ENCODE peak calls at places on chromosomes 3 and 15, in six cellular contexts. One of them, this sample, is unnamed. For H3K4me1, the result is how much of the 10 kb centered on the place peaks cover.

GRCh38 chr3:157859541-157859940 is 246.7 kb downstream of the SHOX2 start:
- DNase-seq in colonic mucosa: no peak
- DNase-seq in effector memory CD4-positive, alpha-beta T cell: no peak
- DNase-seq in pancreas: no peak
- DNase-seq in CD4-positive, alpha-beta memory T cell: no peak
- DNase-seq in CD8-positive, alpha-beta memory T cell: no peak
- DNase-seq in this sample: no peak

GRCh38 chr15:100560323-100560722 is 31.6 kb upstream of the CERS3 start:
- DNase-seq in colonic mucosa: no peak
- DNase-seq in effector memory CD4-positive, alpha-beta T cell: no peak
- DNase-seq in pancreas: no peak
- DNase-seq in CD8-positive, alpha-beta memory T cell: no peak
- DNase-seq in CD4-positive, alpha-beta memory T cell: no peak
- DNase-seq in this sample: no peak

GRCh38 chr3:102447272-102447671 is 12.5 kb downstream of the ZPLD1 start:
- DNase-seq in colonic mucosa: no peak
- DNase-seq in CD8-positive, alpha-beta memory T cell: no peak
- DNase-seq in pancreas: no peak
- DNase-seq in CD4-positive, alpha-beta memory T cell: no peak
- DNase-seq in effector memory CD4-positive, alpha-beta T cell: no peak
- DNase-seq in this sample: no peak

GRCh38 chr15:85607842-85608241 is 186.9 kb downstream of the KLHL25 start:
- DNase-seq in effector memory CD4-positive, alpha-beta T cell: no peak
- DNase-seq in CD4-positive, alpha-beta memory T cell: no peak
- DNase-seq in colonic mucosa: no peak
- DNase-seq in pancreas: no peak
- DNase-seq in CD8-positive, alpha-beta memory T cell: no peak
- DNase-seq in this sample: no peak

GRCh38 chr3:22971497-22971896 is 231.6 kb upstream of the UBE2E2 start:
- DNase-seq in effector memory CD4-positive, alpha-beta T cell: no peak
- DNase-seq in colonic mucosa: no peak
- DNase-seq in CD4-positive, alpha-beta memory T cell: no peak
- DNase-seq in CD8-positive, alpha-beta memory T cell: no peak
- DNase-seq in pancreas: no peak
- DNase-seq in this sample: no peak

GRCh38 chr15:99387769-99388168 is 136.5 kb downstream of the LRRC28 start:
- DNase-seq in effector memory CD4-positive, alpha-beta T cell: no peak
- DNase-seq in pancreas: no peak
- DNase-seq in colonic mucosa: no peak
- DNase-seq in CD8-positive, alpha-beta memory T cell: no peak
- DNase-seq in CD4-positive, alpha-beta memory T cell: no peak
- DNase-seq in this sample: no peak

GRCh38 chr3:111739241-111739952 is 119.7 kb upstream of the PHLDB2 start:
- DNase-seq in CD4-positive, alpha-beta memory T cell: no peak
- DNase-seq in pancreas: peak
- DNase-seq in effector memory CD4-positive, alpha-beta T cell: no peak
- DNase-seq in CD8-positive, alpha-beta memory T cell: no peak
- DNase-seq in colonic mucosa: no peak
- DNase-seq in this sample: peak

GRCh38 chr3:140292154-140292553 is 357.2 kb downstream of the CLSTN2 start:
- DNase-seq in effector memory CD4-positive, alpha-beta T cell: no peak
- DNase-seq in colonic mucosa: no peak
- DNase-seq in CD4-positive, alpha-beta memory T cell: no peak
- DNase-seq in CD8-positive, alpha-beta memory T cell: no peak
- DNase-seq in pancreas: no peak
- DNase-seq in this sample: no peak

GRCh38 chr3:114666613-114667012 is 372.8 kb downstream of the TIGIT start:
- DNase-seq in effector memory CD4-positive, alpha-beta T cell: no peak
- DNase-seq in CD4-positive, alpha-beta memory T cell: no peak
- DNase-seq in pancreas: no peak
- DNase-seq in colonic mucosa: no peak
- DNase-seq in CD8-positive, alpha-beta memory T cell: no peak
- DNase-seq in this sample: no peak

GRCh38 chr3:174614046-174614445 is 245.1 kb upstream of the NAALADL2 start:
- DNase-seq in colonic mucosa: no peak
- DNase-seq in effector memory CD4-positive, alpha-beta T cell: no peak
- DNase-seq in CD8-positive, alpha-beta memory T cell: no peak
- DNase-seq in CD4-positive, alpha-beta memory T cell: no peak
- DNase-seq in pancreas: no peak
- DNase-seq in this sample: no peak

GRCh38 chr15:51888593-51889195 is 59.2 kb downstream of the TMOD3 start:
- DNase-seq in CD8-positive, alpha-beta memory T cell: no peak
- DNase-seq in pancreas: no peak
- DNase-seq in colonic mucosa: no peak
- DNase-seq in effector memory CD4-positive, alpha-beta T cell: no peak
- DNase-seq in CD4-positive, alpha-beta memory T cell: peak
- DNase-seq in this sample: no peak

GRCh38 chr3:49266410-49267170 is 10.4 kb downstream of the C3orf62 start:
- DNase-seq in pancreas: no peak
- DNase-seq in CD8-positive, alpha-beta memory T cell: no peak
- DNase-seq in effector memory CD4-positive, alpha-beta T cell: no peak
- DNase-seq in CD4-positive, alpha-beta memory T cell: no peak
- DNase-seq in colonic mucosa: no peak
- DNase-seq in this sample: no peak

GRCh38 chr3:10964537-10965167 is 27.9 kb upstream of the SLC6A1 start:
- DNase-seq in CD8-positive, alpha-beta memory T cell: no peak
- DNase-seq in effector memory CD4-positive, alpha-beta T cell: no peak
- DNase-seq in CD4-positive, alpha-beta memory T cell: no peak
- DNase-seq in colonic mucosa: no peak
- DNase-seq in pancreas: no peak
- DNase-seq in this sample: no peak

GRCh38 chr3:161939919-161940693 is 443.5 kb downstream of the OTOL1 start:
- DNase-seq in colonic mucosa: no peak
- DNase-seq in CD8-positive, alpha-beta memory T cell: no peak
- DNase-seq in CD4-positive, alpha-beta memory T cell: no peak
- DNase-seq in pancreas: no peak
- DNase-seq in effector memory CD4-positive, alpha-beta T cell: no peak
- DNase-seq in this sample: no peak

GRCh38 chr3:72077473-72078259 is 292.7 kb upstream of the PROK2 start:
- DNase-seq in effector memory CD4-positive, alpha-beta T cell: no peak
- DNase-seq in CD8-positive, alpha-beta memory T cell: no peak
- DNase-seq in CD4-positive, alpha-beta memory T cell: no peak
- DNase-seq in pancreas: no peak
- DNase-seq in colonic mucosa: no peak
- DNase-seq in this sample: no peak

GRCh38 chr3:72078661-72079368 is 293.9 kb upstream of the PROK2 start:
- DNase-seq in effector memory CD4-positive, alpha-beta T cell: no peak
- DNase-seq in pancreas: no peak
- DNase-seq in CD4-positive, alpha-beta memory T cell: no peak
- DNase-seq in CD8-positive, alpha-beta memory T cell: no peak
- DNase-seq in colonic mucosa: no peak
- DNase-seq in this sample: no peak

GRCh38 chr3:72080101-72080500 is 295.2 kb upstream of the PROK2 start:
- DNase-seq in pancreas: no peak
- DNase-seq in effector memory CD4-positive, alpha-beta T cell: no peak
- DNase-seq in CD4-positive, alpha-beta memory T cell: no peak
- DNase-seq in CD8-positive, alpha-beta memory T cell: no peak
- DNase-seq in colonic mucosa: no peak
- DNase-seq in this sample: no peak

GRCh38 chr3:72080800-72081199 is 295.9 kb upstream of the PROK2 start:
- DNase-seq in effector memory CD4-positive, alpha-beta T cell: no peak
- DNase-seq in CD8-positive, alpha-beta memory T cell: no peak
- DNase-seq in CD4-positive, alpha-beta memory T cell: no peak
- DNase-seq in pancreas: no peak
- DNase-seq in colonic mucosa: no peak
- DNase-seq in this sample: no peak

DNA sequence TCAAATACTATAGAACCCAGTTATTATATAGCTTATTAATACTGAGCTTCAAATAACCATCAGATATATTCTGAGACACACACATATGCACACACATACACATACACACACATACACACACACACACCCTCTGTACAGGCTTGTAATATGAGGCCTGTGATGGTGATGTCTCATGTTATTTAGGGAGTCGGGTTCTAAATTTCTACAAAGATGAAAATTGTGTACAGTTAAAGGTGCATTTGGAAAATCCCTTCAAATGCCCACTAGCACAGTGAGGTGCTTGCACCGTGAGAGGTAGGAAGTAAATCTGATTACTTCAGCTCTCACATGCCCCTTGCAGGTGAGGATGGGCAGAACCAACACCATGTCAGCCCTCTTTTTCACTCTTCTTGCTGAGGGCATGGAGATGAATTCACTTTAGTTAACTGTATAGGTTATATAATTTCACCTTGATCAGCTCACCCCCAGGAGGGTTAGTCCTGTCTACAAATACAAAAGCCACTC is 294.5 kb upstream of the PROK2 start:
- DNase-seq in CD8-positive, alpha-beta memory T cell: no peak
- DNase-seq in CD4-positive, alpha-beta memory T cell: no peak
- DNase-seq in pancreas: no peak
- DNase-seq in effector memory CD4-positive, alpha-beta T cell: no peak
- DNase-seq in colonic mucosa: no peak
- DNase-seq in this sample: no peak
- H3K4me1 ChIP-seq in CD8-positive, alpha-beta memory T cell: under half
- H3K4me1 ChIP-seq in CD4-positive, alpha-beta memory T cell: under half
- H3K4me1 ChIP-seq in pancreas: under half
- H3K4me1 ChIP-seq in effector memory CD4-positive, alpha-beta T cell: under half
- H3K4me1 ChIP-seq in colonic mucosa: under half
- H3K4me1 ChIP-seq in this sample: under half

DNA sequence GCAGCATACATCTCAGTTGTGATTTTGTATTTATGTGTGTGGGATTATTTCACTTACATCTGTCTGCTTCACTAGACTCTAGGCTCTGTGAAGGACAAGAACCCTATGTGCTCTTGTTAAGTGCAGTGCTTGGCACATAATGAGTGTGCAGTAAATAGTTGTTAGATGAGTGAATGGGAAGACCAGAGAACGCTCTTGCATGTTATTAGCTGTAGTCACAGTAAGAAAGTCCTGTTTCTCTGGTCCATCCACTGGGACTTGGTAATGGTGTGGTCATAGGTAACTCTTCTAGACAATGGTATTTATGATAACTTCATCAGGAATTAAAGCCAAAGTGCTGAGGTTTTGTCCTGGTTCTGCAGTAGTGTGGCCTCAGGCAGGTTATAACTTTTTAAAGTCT is 1.4 kb upstream of the AQP9 start:
- DNase-seq in colonic mucosa: no peak
- DNase-seq in pancreas: no peak
- DNase-seq in CD8-positive, alpha-beta memory T cell: no peak
- DNase-seq in effector memory CD4-positive, alpha-beta T cell: no peak
- DNase-seq in CD4-positive, alpha-beta memory T cell: no peak
- DNase-seq in this sample: no peak
- H3K27ac ChIP-seq in colonic mucosa: no peak
- H3K27ac ChIP-seq in pancreas: no peak
- H3K27ac ChIP-seq in CD8-positive, alpha-beta memory T cell: no peak
- H3K27ac ChIP-seq in effector memory CD4-positive, alpha-beta T cell: no peak
- H3K27ac ChIP-seq in CD4-positive, alpha-beta memory T cell: no peak
- H3K27ac ChIP-seq in this sample: no peak

DNA sequence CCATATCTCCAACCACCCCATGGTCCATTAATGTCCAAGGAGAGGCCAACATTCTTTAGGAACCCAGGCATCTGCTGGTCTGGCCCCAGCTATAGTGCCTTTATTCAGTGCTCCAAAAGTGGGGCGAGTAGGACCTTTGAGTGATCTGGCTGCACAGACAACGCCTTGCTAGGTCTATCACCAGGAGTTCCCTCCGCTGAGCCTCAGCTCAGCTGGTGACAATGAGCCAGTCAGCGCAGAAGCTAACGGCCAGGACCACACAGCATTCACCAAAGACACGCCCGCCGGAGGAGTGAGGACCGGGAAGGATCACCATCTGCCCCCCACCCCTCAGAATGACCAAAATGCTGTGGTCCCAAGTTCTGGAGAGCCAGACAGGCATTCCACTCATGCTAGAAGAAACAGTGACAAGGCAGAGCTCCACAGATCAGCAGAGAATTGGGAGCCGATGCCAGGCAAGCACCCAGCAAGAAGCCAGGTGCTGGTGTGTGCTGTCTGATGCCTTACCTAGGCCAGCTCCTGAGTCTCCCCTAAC is 19.0 kb downstream of the TBC1D2B start:
- DNase-seq in colonic mucosa: no peak
- DNase-seq in CD4-positive, alpha-beta memory T cell: no peak
- DNase-seq in CD8-positive, alpha-beta memory T cell: peak
- DNase-seq in pancreas: no peak
- DNase-seq in effector memory CD4-positive, alpha-beta T cell: no peak
- DNase-seq in this sample: no peak
- H3K4me1 ChIP-seq in colonic mucosa: under half
- H3K4me1 ChIP-seq in CD4-positive, alpha-beta memory T cell: half or more
- H3K4me1 ChIP-seq in CD8-positive, alpha-beta memory T cell: half or more
- H3K4me1 ChIP-seq in pancreas: half or more
- H3K4me1 ChIP-seq in effector memory CD4-positive, alpha-beta T cell: half or more
- H3K4me1 ChIP-seq in this sample: under half

DNA sequence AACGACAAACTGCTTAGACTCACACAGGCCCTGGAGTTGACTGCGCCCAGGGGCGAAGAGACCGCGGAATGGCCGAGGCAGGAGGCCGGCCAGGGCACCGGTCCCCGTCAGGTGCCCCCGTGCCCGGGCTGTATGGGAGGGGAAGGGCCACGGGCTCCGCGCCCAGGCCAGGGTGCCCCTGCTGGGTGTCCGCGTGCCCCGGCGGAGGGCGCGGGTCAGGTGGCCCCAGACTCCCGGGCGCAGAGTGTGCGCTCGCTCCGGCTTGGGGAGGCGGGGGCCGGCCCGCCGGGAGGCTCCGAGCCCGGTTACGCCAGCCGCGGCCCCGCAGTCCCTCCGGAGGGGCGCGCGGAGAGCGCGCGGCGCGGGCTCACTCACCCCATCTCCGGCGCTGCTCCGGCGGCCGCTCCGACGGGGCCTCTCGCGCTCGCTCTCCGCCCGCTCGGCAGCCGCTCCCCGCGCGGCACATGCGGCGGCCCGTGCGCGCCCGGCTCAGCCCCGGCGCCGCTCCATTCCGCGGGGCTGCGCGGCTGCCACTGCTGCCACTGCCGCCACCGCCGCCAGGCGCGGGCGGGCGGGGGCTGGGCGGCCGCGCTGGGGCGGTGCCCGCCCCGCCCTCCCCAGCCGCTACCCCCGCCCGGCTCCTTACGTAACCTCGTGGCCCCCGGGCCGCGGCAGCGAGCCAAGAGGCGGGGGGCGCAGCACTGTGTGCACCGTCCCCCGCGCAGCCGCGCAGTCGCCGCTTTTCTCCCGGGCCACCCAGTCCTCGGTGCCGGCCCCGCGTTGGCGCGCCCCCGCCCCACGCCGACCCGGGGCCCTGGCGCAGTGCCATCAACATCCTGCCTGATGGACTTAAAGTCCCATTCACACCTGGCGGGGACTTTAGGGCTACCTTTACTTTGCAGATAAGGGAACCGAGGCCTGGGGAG is at the start of gene HOMER2:
- DNase-seq in CD8-positive, alpha-beta memory T cell: no peak
- DNase-seq in colonic mucosa: no peak
- DNase-seq in pancreas: peak
- DNase-seq in CD4-positive, alpha-beta memory T cell: no peak
- DNase-seq in effector memory CD4-positive, alpha-beta T cell: no peak
- DNase-seq in this sample: peak
- H3K27ac ChIP-seq in CD8-positive, alpha-beta memory T cell: no peak
- H3K27ac ChIP-seq in colonic mucosa: no peak
- H3K27ac ChIP-seq in pancreas: peak
- H3K27ac ChIP-seq in CD4-positive, alpha-beta memory T cell: no peak
- H3K27ac ChIP-seq in effector memory CD4-positive, alpha-beta T cell: no peak
- H3K27ac ChIP-seq in this sample: peak

GRCh38 chr15:31448635-31448979 is 122.0 kb downstream of the KLF13 start:
- DNase-seq in effector memory CD4-positive, alpha-beta T cell: no peak
- DNase-seq in colonic mucosa: peak
- DNase-seq in pancreas: no peak
- DNase-seq in CD4-positive, alpha-beta memory T cell: no peak
- DNase-seq in CD8-positive, alpha-beta memory T cell: no peak
- DNase-seq in this sample: no peak
- H3K4me1 ChIP-seq in effector memory CD4-positive, alpha-beta T cell: under half
- H3K4me1 ChIP-seq in colonic mucosa: under half
- H3K4me1 ChIP-seq in pancreas: under half
- H3K4me1 ChIP-seq in CD4-positive, alpha-beta memory T cell: under half
- H3K4me1 ChIP-seq in CD8-positive, alpha-beta memory T cell: under half
- H3K4me1 ChIP-seq in this sample: under half